ENCODE peak calls at places on chromosome 7, in nine cellular contexts. E, I, J, V, G, X, F, C and L are unnamed samples.

GRCh38 chr7:71148098-71148497 is 16.2 kb downstream of the GALNT17 start:
- DNase-seq in F (no peak), E (no peak), X (no peak), J (no peak), C (no peak), G (no peak), V (no peak), I (no peak), L (no peak)

GRCh38 chr7:103687981-103688380 is 242.0 kb upstream of the SLC26A5 start:
- DNase-seq in E (no peak), X (no peak), J (no peak), G (no peak), I (no peak), F (no peak), C (no peak), V (no peak), L (no peak)

GRCh38 chr7:64636386-64636785 is 29.5 kb upstream of the ZNF107 start:
- DNase-seq in V (no peak), E (no peak), I (no peak), G (no peak), F (no peak), C (peak), X (no peak), J (no peak), L (no peak)

GRCh38 chr7:129665013-129665401 is 53.5 kb downstream of the NRF1 start:
- DNase-seq in J (no peak), V (no peak), I (no peak), E (no peak), G (peak), F (peak), X (peak), C (no peak), L (no peak)

GRCh38 chr7:131244259-131244852 is 83.3 kb upstream of the MKLN1 start:
- DNase-seq in E (no peak), V (no peak), C (no peak), I (no peak), J (peak), G (peak), F (peak), X (peak), L (no peak)

GRCh38 chr7:156019776-156020565 is 207.7 kb upstream of the SHH start:
- DNase-seq in G (no peak), E (no peak), J (no peak), C (no peak), X (no peak), F (no peak), I (no peak), V (no peak), L (no peak)

GRCh38 chr7:155456772-155457543 is 971 bp upstream of the EN2 start:
- DNase-seq in X (peak), J (peak), V (peak), G (peak), E (no peak), C (peak), I (no peak), F (no peak), L (peak)

GRCh38 chr7:117468174-117468573 is 11.7 kb upstream of the CFTR start:
- DNase-seq in F (no peak), E (no peak), X (no peak), V (no peak), G (no peak), I (no peak), C (no peak), J (no peak), L (no peak)

GRCh38 chr7:2904202-2904601 is 60.1 kb upstream of the GNA12 start:
- DNase-seq in C (no peak), V (no peak), F (no peak), J (no peak), G (no peak), X (no peak), I (no peak), E (no peak), L (no peak)

GRCh38 chr7:36868727-36869411 is 144.6 kb upstream of the AOAH start:
- DNase-seq in C (no peak), J (no peak), G (no peak), V (no peak), E (no peak), F (no peak), I (no peak), X (no peak), L (no peak)

GRCh38 chr7:48424731-48425130 is 253.5 kb downstream of the ABCA13 start:
- DNase-seq in X (peak), C (no peak), G (no peak), I (no peak), E (no peak), V (peak), F (peak), J (no peak), L (peak)

GRCh38 chr7:100606313-100606712 is 4.2 kb downstream of the PCOLCE start:
- DNase-seq in X (no peak), E (no peak), J (no peak), F (no peak), C (no peak), V (no peak), I (no peak), G (no peak), L (no peak)

GRCh38 chr7:85021090-85021704 is 165.7 kb downstream of the SEMA3D start:
- DNase-seq in X (no peak), I (no peak), C (no peak), F (no peak), E (no peak), J (no peak), V (no peak), G (no peak), L (no peak)

GRCh38 chr7:28477041-28477442 is 64.7 kb downstream of the CREB5 start:
- DNase-seq in G (no peak), X (no peak), F (no peak), V (no peak), C (no peak), J (no peak), E (no peak), I (no peak), L (no peak)

GRCh38 chr7:141640239-141640840 is 61.6 kb downstream of the DENND11 start:
- DNase-seq in X (no peak), G (no peak), F (peak), V (no peak), E (no peak), C (no peak), J (no peak), I (no peak), L (no peak)

GRCh38 chr7:74199551-74200355 is 10.1 kb upstream of the LAT2 start:
- DNase-seq in E (no peak), J (no peak), V (no peak), C (no peak), I (no peak), G (no peak), F (peak), X (no peak), L (no peak)

GRCh38 chr7:99624487-99624886 is 7.7 kb downstream of the ZSCAN25 start:
- DNase-seq in G (no peak), J (peak), F (no peak), I (peak), C (no peak), V (no peak), X (no peak), E (peak), L (no peak)

GRCh38 chr7:98420966-98421612 is 20.2 kb upstream of the BAIAP2L1 start:
- DNase-seq in X (peak), E (peak), I (peak), J (peak), C (peak), F (peak), G (no peak), V (peak), L (peak)

GRCh38 chr7:66921396-66921917 is 432 bp downstream of the TMEM248 start:
- DNase-seq in G (peak), I (no peak), V (no peak), C (no peak), F (no peak), X (peak), E (no peak), J (no peak), L (peak)

GRCh38 chr7:17680943-17681351 is 259.3 kb downstream of the SNX13 start:
- DNase-seq in F (peak), G (no peak), V (no peak), J (no peak), C (peak), I (no peak), X (peak), E (no peak), L (no peak)

GRCh38 chr7:121140790-121141189 is 152.3 kb downstream of the CPED1 start:
- DNase-seq in C (no peak), J (no peak), X (no peak), G (no peak), I (no peak), F (no peak), V (no peak), E (no peak), L (no peak)

GRCh38 chr7:155533827-155534690 is 12.3 kb downstream of the CNPY1 start:
- DNase-seq in I (peak), V (peak), E (no peak), C (peak), G (no peak), X (no peak), F (no peak), J (no peak), L (peak)

GRCh38 chr7:28926871-28927597 is 31.1 kb downstream of the TRIL start:
- DNase-seq in F (peak), V (peak), E (peak), I (peak), C (peak), X (peak), G (peak), J (peak), L (peak)

GRCh38 chr7:43905954-43906326 is 456 bp downstream of the URGCP start:
- DNase-seq in G (no peak), X (peak), F (no peak), C (peak), J (no peak), I (peak), E (peak), V (peak), L (peak)

GRCh38 chr7:29657856-29658255 is 94.2 kb downstream of the PRR15 start:
- DNase-seq in V (no peak), F (no peak), E (no peak), C (no peak), J (no peak), G (no peak), I (no peak), X (no peak), L (no peak)

GRCh38 chr7:34011017-34011680 is 105.8 kb downstream of the BMPER start:
- DNase-seq in I (no peak), E (no peak), G (no peak), F (no peak), V (no peak), X (peak), C (no peak), J (no peak), L (no peak)

GRCh38 chr7:36469236-36469635 is 79.6 kb downstream of the ANLN start:
- DNase-seq in C (no peak), X (no peak), G (no peak), V (no peak), F (no peak), J (no peak), I (no peak), E (no peak), L (no peak)

GRCh38 chr7:47651355-47652317 is 69.7 kb upstream of the TNS3 start:
- DNase-seq in G (peak), I (no peak), V (no peak), X (peak), F (peak), J (no peak), E (no peak), C (no peak), L (no peak)

GRCh38 chr7:131620673-131621609 is 64.5 kb upstream of the PODXL start:
- DNase-seq in E (no peak), X (peak), I (no peak), C (no peak), V (no peak), G (no peak), J (no peak), F (peak), L (no peak)

GRCh38 chr7:106814887-106815286 is 50.2 kb upstream of the PIK3CG start:
- DNase-seq in F (no peak), J (no peak), C (no peak), G (no peak), V (no peak), X (no peak), I (no peak), E (no peak), L (no peak)

GRCh38 chr7:3924277-3924676 is 623.2 kb downstream of the SDK1 start:
- DNase-seq in G (no peak), F (no peak), X (no peak), I (no peak), C (no peak), V (no peak), J (no peak), E (no peak), L (no peak)